ENCODE peak calls at places on chromosomes 4 and X, in six cellular contexts. O is HCT116, G is SK-N-SH, F is GM12878, T is H1, L is K562. X is an unnamed sample.

GRCh38 chrX:105695451-105695850 is 126.9 kb upstream of the NRK start:
- DNase-seq in G (no peak), O (no peak), F (no peak), L (no peak), T (no peak), X (no peak)

GRCh38 chrX:72540318-72540717 is 32.3 kb downstream of the HDAC8 start:
- DNase-seq in G (peak), T (no peak), O (no peak), F (no peak), L (peak), X (no peak)

GRCh38 chr4:19592391-19592790 is 659.3 kb upstream of the SLIT2 start:
- DNase-seq in O (no peak), F (no peak), G (no peak), L (no peak), T (no peak), X (no peak)

GRCh38 chr4:118351851-118352827 is 664 bp downstream of the PRSS12 start:
- DNase-seq in L (no peak), G (peak), O (peak), F (no peak), T (peak), X (peak)

GRCh38 chr4:56149601-56150000 is 200.9 kb downstream of the CEP135 start:
- DNase-seq in T (no peak), O (no peak), G (no peak), F (no peak), L (no peak), X (no peak)

GRCh38 chr4:72690782-72691181 is 121.8 kb upstream of the ADAMTS3 start:
- DNase-seq in T (no peak), F (no peak), O (no peak), G (no peak), L (no peak), X (no peak)

GRCh38 chr4:183876268-183876934 is 28.7 kb upstream of the STOX2 start:
- DNase-seq in L (no peak), F (no peak), O (no peak), T (no peak), G (peak), X (no peak)

GRCh38 chr4:129093173-129093974 is at the start of gene SCLT1:
- DNase-seq in O (peak), G (peak), T (peak), L (peak), F (peak), X (peak)

GRCh38 chrX:37802028-37802427 is 22.2 kb downstream of the CYBB start:
- DNase-seq in T (no peak), F (no peak), L (no peak), O (no peak), G (no peak), X (no peak)

GRCh38 chr4:40349561-40350198 is 14.5 kb downstream of the CHRNA9 start:
- DNase-seq in L (no peak), O (no peak), F (no peak), T (no peak), G (no peak), X (no peak)

GRCh38 chrX:16240231-16240905 is 73.1 kb downstream of the MAGEB17 start:
- DNase-seq in L (no peak), T (no peak), F (no peak), G (no peak), O (no peak), X (no peak)

GRCh38 chr4:83862471-83862870 is 326.6 kb downstream of the GPAT3 start:
- DNase-seq in G (no peak), L (no peak), T (no peak), O (no peak), F (no peak), X (no peak)

GRCh38 chr4:157992038-157992706 is 180.7 kb downstream of the GASK1B start:
- DNase-seq in T (no peak), G (peak), O (peak), L (peak), F (no peak), X (peak)

GRCh38 chr4:150149381-150149780 is 71.1 kb downstream of the DCLK2 start:
- DNase-seq in L (no peak), G (no peak), T (no peak), O (no peak), F (no peak), X (no peak)

GRCh38 chrX:47191331-47191730 is 2.3 kb upstream of the UBA1 start:
- DNase-seq in O (peak), T (peak), G (no peak), L (peak), F (no peak), X (peak)

GRCh38 chr4:101169044-101170014 is 178.0 kb downstream of the PPP3CA start:
- DNase-seq in T (peak), L (peak), O (peak), G (peak), F (peak), X (no peak)

GRCh38 chrX:151984328-151984727 is 9.9 kb upstream of the GABRE start:
- DNase-seq in T (no peak), F (no peak), L (peak), G (no peak), O (no peak), X (no peak)

GRCh38 chr4:185343726-185344581 is 51.8 kb downstream of the LRP2BP start:
- DNase-seq in T (no peak), O (no peak), G (peak), L (no peak), F (no peak), X (no peak)

GRCh38 chrX:111259559-111259958 is 10.7 kb downstream of the CAPN6 start:
- DNase-seq in O (no peak), T (no peak), G (no peak), F (no peak), L (no peak), X (no peak)

GRCh38 chrX:57952320-57952678 is 42.0 kb upstream of the ZXDA start:
- DNase-seq in T (no peak), F (no peak), L (no peak), G (no peak), O (no peak), X (no peak)

GRCh38 chr4:142331646-142332045 is 514.5 kb downstream of the INPP4B start:
- DNase-seq in G (no peak), O (no peak), L (no peak), T (no peak), F (no peak), X (no peak)

GRCh38 chr4:153950100-153950979 is 161.5 kb upstream of the SFRP2 start:
- DNase-seq in F (no peak), G (no peak), L (peak), O (no peak), T (no peak), X (no peak)

GRCh38 chr4:140018931-140019618 is 134.9 kb downstream of the MAML3 start:
- DNase-seq in O (peak), T (no peak), G (no peak), F (no peak), L (no peak), X (peak)

GRCh38 chr4:122764071-122764807 is 31.7 kb downstream of the BBS12 start:
- DNase-seq in O (no peak), T (no peak), F (no peak), G (no peak), L (no peak), X (no peak)

GRCh38 chr4:41628916-41629315 is 91.0 kb downstream of the LIMCH1 start:
- DNase-seq in L (no peak), G (no peak), O (no peak), T (no peak), F (no peak), X (no peak)

GRCh38 chr4:133150643-133151300 is 1.7 kb downstream of the PCDH10 start:
- DNase-seq in G (peak), O (no peak), L (no peak), T (peak), F (no peak), X (no peak)

GRCh38 chrX:6002056-6002455 is 226.6 kb downstream of the NLGN4X start:
- DNase-seq in O (no peak), F (no peak), G (no peak), T (no peak), L (peak), X (no peak)

GRCh38 chrX:104641176-104641575 is 75.2 kb downstream of the IL1RAPL2 start:
- DNase-seq in O (no peak), L (no peak), G (peak), F (no peak), T (peak), X (no peak)

GRCh38 chr4:168796362-168797106 is 213.5 kb downstream of the CBR4 start:
- DNase-seq in T (no peak), G (no peak), O (peak), F (no peak), L (no peak), X (no peak)

GRCh38 chrX:15988661-15989603 is 134.3 kb upstream of the AP1S2 start:
- DNase-seq in O (no peak), F (no peak), T (no peak), G (no peak), L (no peak), X (no peak)

GRCh38 chr4:167218022-167218608 is 16.2 kb downstream of the SPOCK3 start:
- DNase-seq in F (no peak), T (no peak), G (no peak), L (no peak), O (no peak), X (peak)

GRCh38 chr4:183391204-183391603 is 53.2 kb upstream of the CDKN2AIP start:
- DNase-seq in F (no peak), T (no peak), O (no peak), G (no peak), L (no peak), X (no peak)

GRCh38 chr4:155005395-155006087 is 202.9 kb upstream of the NPY2R start:
- DNase-seq in F (no peak), O (peak), G (no peak), L (no peak), T (no peak), X (no peak)

GRCh38 chr4:121138014-121138413 is 26.1 kb downstream of the TNIP3 start:
- DNase-seq in T (no peak), G (no peak), F (no peak), L (no peak), O (no peak), X (no peak)
- TF ChIP-seq JUND in T (no peak), G (no peak), F (no peak), L (no peak), O (no peak), X (no peak)

GRCh38 chrX:39338583-39338982 is 537.3 kb downstream of the MID1IP1 start:
- DNase-seq in G (no peak), L (no peak), F (no peak), T (no peak), O (no peak), X (no peak)

GRCh38 chrX:39331062-39331704 is 529.9 kb downstream of the MID1IP1 start:
- DNase-seq in F (peak), T (no peak), G (no peak), L (no peak), O (no peak), X (no peak)

GRCh38 chrX:39337461-39337860 is 536.2 kb downstream of the MID1IP1 start:
- DNase-seq in F (no peak), G (no peak), T (no peak), O (no peak), L (no peak), X (no peak)

GRCh38 chrX:39336709-39337294 is 535.5 kb downstream of the MID1IP1 start:
- DNase-seq in L (no peak), G (no peak), O (no peak), F (peak), T (no peak), X (peak)

GRCh38 chrX:39335447-39336235 is 534.4 kb downstream of the MID1IP1 start:
- DNase-seq in G (no peak), F (no peak), T (no peak), L (no peak), O (no peak), X (no peak)
- TF ChIP-seq JUND in G (no peak), F (no peak), T (no peak), L (no peak), O (no peak), X (no peak)

DNA sequence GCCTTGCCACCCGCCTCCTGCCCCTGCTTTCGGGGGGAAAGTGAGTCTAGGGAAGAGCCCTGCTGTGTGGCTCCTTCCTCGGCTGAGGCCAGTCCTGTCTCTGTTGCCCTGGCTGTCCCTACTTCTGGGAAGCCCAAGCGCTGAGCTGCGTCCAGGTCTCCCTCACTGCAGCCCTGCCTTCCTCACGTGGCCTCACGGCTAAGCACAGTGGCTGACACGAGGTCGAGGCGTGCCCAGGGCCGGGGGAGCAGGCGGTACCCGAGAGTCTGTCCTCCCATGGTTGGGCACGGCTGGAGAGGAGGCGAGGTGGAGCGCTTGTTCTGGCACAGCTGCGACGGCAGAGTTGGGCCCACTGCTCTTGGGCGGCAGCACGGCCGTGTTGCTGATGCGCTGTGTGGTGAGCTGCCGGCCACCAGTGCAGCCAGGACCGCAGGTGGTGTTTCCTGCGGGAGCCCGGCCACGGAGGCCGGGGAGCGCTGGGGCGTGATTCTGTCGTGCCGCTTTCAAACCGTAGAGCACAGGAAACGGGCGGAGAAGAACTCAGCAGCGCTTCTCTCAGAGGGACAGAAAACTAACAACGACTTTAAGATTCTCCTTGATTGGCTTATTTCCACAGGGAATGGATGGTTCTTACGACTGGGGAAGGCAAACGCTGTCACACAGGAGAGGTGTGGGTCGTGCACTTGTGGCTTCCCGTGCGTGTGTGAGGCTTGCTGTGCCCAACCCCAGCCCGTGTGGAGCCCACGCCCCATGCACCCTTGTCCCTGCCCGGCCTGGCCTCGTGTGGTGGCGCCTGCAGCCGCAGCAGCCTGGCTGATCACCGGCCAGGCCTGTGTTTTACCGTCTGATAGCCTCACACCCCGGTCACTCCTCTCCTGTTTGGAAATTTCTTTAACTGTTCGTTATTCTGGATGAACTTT is 21.4 kb downstream of the MAEA start:
- DNase-seq in L (no peak), O (no peak), G (no peak), F (no peak), T (no peak), X (no peak)
- TF ChIP-seq JUND in L (no peak), O (no peak), G (no peak), F (no peak), T (no peak), X (no peak)

DNA sequence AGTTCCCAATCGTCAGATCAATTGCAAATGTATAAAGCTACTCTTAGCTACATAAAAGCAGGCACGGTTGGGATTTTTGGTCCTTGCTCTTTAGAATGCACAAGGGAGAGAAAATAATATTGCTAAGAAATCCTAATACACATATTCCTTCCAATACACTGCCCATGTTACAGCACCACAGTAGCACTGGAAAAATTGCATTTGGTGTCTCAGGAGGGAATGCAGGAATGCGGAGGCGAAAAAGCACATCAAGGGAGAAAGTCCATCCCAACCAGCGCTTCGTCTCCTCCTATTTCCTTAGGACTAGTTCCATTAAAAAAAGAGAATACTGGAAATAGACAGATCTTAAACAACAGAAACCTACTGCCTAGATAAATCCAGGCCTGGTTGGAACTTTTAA is 23.9 kb downstream of the ADGRA3 start:
- DNase-seq in T (no peak), G (no peak), L (no peak), O (no peak), F (no peak), X (no peak)
- TF ChIP-seq JUND in T (no peak), G (no peak), L (no peak), O (no peak), F (no peak), X (no peak)

DNA sequence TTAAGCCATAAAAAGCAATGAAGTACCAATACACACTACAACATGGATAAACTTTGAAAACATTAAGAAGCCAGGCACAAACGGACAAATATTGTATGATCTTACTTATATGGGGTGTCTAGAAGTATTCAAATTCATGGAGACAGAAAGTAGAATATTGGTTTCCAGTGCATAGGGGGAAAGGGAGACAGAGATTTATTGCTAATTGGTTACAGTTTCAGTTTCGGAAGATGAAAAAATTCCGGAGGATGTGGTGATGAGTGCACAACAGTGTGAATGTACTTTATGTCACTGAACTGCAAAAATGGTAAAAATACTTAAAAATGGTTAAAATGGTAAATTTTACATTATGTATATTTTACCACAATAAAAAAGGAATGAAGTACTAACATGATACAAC is 5.1 kb upstream of the PRDX4 start:
- DNase-seq in F (peak), G (no peak), O (no peak), T (no peak), L (no peak), X (no peak)
- TF ChIP-seq JUND in F (no peak), G (no peak), O (no peak), T (no peak), L (no peak), X (no peak)

GRCh38 chr4:146165840-146166239 is 9.7 kb upstream of the LSM6 start:
- DNase-seq in O (no peak), G (no peak), T (no peak), F (no peak), L (no peak), X (no peak)
- TF ChIP-seq JUND in O (no peak), G (peak), T (no peak), F (no peak), L (no peak), X (no peak)

GRCh38 chr4:81836716-81837115 is 365.0 kb upstream of the RASGEF1B start:
- DNase-seq in F (no peak), O (no peak), G (no peak), T (no peak), L (peak), X (no peak)

GRCh38 chr4:81844717-81845116 is 373.0 kb upstream of the RASGEF1B start:
- DNase-seq in T (peak), L (peak), O (peak), G (peak), F (peak), X (peak)

GRCh38 chr4:81845273-81845672 is 373.6 kb upstream of the RASGEF1B start:
- DNase-seq in L (peak), T (no peak), F (no peak), G (no peak), O (no peak), X (no peak)

GRCh38 chr4:81838586-81838985 is 366.9 kb upstream of the RASGEF1B start:
- DNase-seq in G (no peak), L (no peak), O (no peak), T (no peak), F (no peak), X (no peak)

DNA sequence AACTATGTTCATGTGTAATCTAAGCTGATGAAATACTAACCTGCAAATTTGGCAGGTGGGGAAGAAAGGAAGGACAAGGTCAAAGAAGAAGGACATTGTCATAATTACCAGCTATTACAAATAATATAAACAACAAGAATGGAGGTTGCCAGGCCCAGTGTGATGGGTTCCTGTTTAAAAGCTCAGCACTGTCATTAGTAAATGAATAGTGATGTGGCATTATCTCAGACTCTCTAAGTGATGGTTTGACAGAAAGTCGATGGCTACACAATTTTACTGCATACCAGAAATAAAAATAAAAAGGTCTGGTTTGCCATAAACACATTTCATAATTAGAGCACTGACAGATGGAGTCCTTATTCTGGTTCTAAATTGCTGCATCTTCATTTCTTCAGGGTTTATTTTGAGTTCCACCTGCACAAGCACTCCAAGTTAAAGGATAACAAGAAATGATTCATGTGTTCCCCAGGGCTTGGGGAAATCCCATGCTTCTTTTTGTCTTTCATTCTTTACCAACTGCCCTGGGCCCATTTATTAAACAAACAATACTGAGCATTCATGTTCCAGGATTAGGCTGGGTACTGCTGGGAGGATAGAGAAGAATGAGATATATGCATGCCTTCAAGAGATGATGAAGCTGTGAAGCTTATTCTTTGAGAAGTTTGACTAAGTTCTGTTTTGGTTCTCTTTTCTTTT is 367.8 kb upstream of the RASGEF1B start:
- DNase-seq in O (no peak), F (no peak), G (no peak), T (no peak), L (no peak), X (no peak)
- TF ChIP-seq JUND in O (no peak), F (no peak), G (no peak), T (no peak), L (no peak), X (no peak)

DNA sequence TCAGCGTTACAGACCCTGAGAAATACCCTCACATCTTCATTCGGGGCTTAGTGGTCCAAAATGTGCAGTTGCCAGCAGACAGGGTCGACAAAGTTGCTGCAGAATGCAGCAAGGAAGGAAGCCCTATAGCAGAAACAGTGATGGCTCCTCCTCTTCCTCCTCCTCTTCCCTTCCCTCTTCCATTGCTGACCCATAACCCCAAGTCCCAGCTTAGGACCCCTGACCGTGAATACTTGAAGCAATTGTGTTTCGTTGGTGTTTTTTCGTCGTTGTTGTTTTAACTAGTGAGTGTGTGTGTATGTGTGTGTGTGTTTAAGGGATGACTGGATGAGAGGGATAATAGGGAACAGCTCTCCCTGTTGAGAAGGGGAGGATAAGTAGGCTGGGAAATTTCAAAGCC is 69.5 kb downstream of the SLAIN2 start:
- DNase-seq in O (no peak), F (no peak), T (no peak), G (no peak), L (no peak), X (no peak)
- TF ChIP-seq JUND in O (no peak), F (no peak), T (no peak), G (no peak), L (no peak), X (no peak)